ENCODE peak calls at places on chromosome 6, in ten cellular contexts. I is aorta; X is CD8-positive, alpha-beta memory T cell; Y is lower lobe of right lung; P is K562; M is GM23338; Z is AG04450; R is H9; F is stomach; C is neural progenitor cell. G is an unnamed sample.

GRCh38 chr6:43838276-43839036 is 68.4 kb downstream of the VEGFA start:
- DNase-seq in I (peak), X (no peak), Y (peak), P (peak), M (peak), Z (no peak), R (peak), F (peak), C (peak), G (no peak)

GRCh38 chr6:148211777-148212324 is 130.8 kb upstream of the SASH1 start:
- DNase-seq in I (no peak), X (no peak), Y (no peak), P (no peak), M (no peak), Z (no peak), R (no peak), F (no peak), C (no peak), G (no peak)

GRCh38 chr6:149211046-149211571 is 106.4 kb upstream of the TAB2 start:
- DNase-seq in I (no peak), X (no peak), Y (no peak), P (no peak), M (no peak), Z (no peak), R (no peak), F (no peak), C (no peak), G (no peak)

GRCh38 chr6:157823001-157823522 is at the start of gene SNX9:
- DNase-seq in I (peak), X (peak), Y (peak), P (peak), M (peak), Z (no peak), R (peak), F (peak), C (peak), G (peak)

GRCh38 chr6:169189227-169189626 is 64.4 kb downstream of the THBS2 start:
- DNase-seq in I (no peak), X (no peak), Y (no peak), P (no peak), M (no peak), Z (no peak), R (no peak), F (no peak), C (no peak), G (no peak)

GRCh38 chr6:148816117-148816516 is 69.3 kb downstream of the UST start:
- DNase-seq in I (no peak), X (no peak), Y (no peak), P (no peak), M (no peak), Z (no peak), R (no peak), F (no peak), C (no peak), G (no peak)

GRCh38 chr6:42745083-42745637 is 743 bp downstream of the TBCC start:
- DNase-seq in I (peak), X (peak), Y (peak), P (peak), M (peak), Z (no peak), R (peak), F (peak), C (peak), G (no peak)

GRCh38 chr6:82908661-82909060 is 157.0 kb downstream of the UBE3D start:
- DNase-seq in I (no peak), X (no peak), Y (no peak), P (no peak), M (no peak), Z (no peak), R (no peak), F (no peak), C (no peak), G (no peak)

GRCh38 chr6:63452117-63452516 is 120.2 kb upstream of the LOC128125822 start:
- DNase-seq in I (no peak), X (no peak), Y (no peak), P (no peak), M (no peak), Z (no peak), R (no peak), F (no peak), C (no peak), G (no peak)

GRCh38 chr6:36351152-36351571 is 14.5 kb upstream of the BNIP5 start:
- DNase-seq in I (no peak), X (no peak), Y (no peak), P (no peak), M (no peak), Z (no peak), R (no peak), F (no peak), C (no peak), G (no peak)

GRCh38 chr6:34393191-34393967 is 910 bp upstream of the NUDT3 start:
- DNase-seq in I (no peak), X (no peak), Y (no peak), P (no peak), M (no peak), Z (no peak), R (no peak), F (no peak), C (no peak), G (no peak)

GRCh38 chr6:39057251-39058155 is 8.9 kb downstream of the GLP1R start:
- DNase-seq in I (no peak), X (no peak), Y (no peak), P (no peak), M (no peak), Z (no peak), R (no peak), F (no peak), C (no peak), G (no peak)

GRCh38 chr6:134093007-134093573 is 40.7 kb upstream of the SLC2A12 start:
- DNase-seq in I (no peak), X (no peak), Y (no peak), P (no peak), M (peak), Z (no peak), R (no peak), F (no peak), C (no peak), G (no peak)

GRCh38 chr6:138541793-138542481 is 42.6 kb upstream of the NHSL1 start:
- DNase-seq in I (no peak), X (no peak), Y (no peak), P (no peak), M (no peak), Z (no peak), R (no peak), F (no peak), C (no peak), G (no peak)

GRCh38 chr6:138546733-138547185 is 47.5 kb upstream of the NHSL1 start:
- DNase-seq in I (no peak), X (no peak), Y (no peak), P (no peak), M (no peak), Z (no peak), R (no peak), F (no peak), C (no peak), G (no peak)

GRCh38 chr6:138545621-138545980 is 46.3 kb upstream of the NHSL1 start:
- DNase-seq in I (peak), X (no peak), Y (peak), P (no peak), M (peak), Z (no peak), R (peak), F (peak), C (peak), G (no peak)

GRCh38 chr6:138544521-138544920 is 45.2 kb upstream of the NHSL1 start:
- DNase-seq in I (no peak), X (no peak), Y (no peak), P (no peak), M (no peak), Z (no peak), R (no peak), F (no peak), C (no peak), G (no peak)

DNA sequence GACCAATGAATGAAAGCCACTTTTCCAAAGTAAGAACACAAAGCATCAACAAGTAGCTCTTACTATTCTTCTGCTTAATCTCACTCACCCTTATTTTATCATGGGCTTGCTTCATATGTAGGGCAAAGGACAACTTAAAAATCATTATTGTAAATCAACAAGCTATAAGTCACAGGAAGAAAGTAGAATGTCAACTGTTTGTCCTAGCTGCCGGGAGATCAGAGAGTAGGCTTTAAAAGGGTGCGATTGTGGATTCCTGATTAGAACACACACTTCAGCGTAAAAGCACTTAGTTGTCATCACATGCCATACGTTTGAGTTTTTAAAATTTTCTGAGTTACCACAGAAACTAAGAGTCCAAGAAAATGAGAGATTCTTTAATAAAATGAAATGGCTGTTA is 44.4 kb upstream of the NHSL1 start:
- DNase-seq in I (no peak), X (no peak), Y (no peak), P (no peak), M (no peak), Z (no peak), R (no peak), F (no peak), C (no peak), G (no peak)
- H3K27ac ChIP-seq in I (no peak), X (no peak), Y (no peak), P (no peak), M (no peak), Z (no peak), R (no peak), F (peak), C (no peak), G (no peak)

DNA sequence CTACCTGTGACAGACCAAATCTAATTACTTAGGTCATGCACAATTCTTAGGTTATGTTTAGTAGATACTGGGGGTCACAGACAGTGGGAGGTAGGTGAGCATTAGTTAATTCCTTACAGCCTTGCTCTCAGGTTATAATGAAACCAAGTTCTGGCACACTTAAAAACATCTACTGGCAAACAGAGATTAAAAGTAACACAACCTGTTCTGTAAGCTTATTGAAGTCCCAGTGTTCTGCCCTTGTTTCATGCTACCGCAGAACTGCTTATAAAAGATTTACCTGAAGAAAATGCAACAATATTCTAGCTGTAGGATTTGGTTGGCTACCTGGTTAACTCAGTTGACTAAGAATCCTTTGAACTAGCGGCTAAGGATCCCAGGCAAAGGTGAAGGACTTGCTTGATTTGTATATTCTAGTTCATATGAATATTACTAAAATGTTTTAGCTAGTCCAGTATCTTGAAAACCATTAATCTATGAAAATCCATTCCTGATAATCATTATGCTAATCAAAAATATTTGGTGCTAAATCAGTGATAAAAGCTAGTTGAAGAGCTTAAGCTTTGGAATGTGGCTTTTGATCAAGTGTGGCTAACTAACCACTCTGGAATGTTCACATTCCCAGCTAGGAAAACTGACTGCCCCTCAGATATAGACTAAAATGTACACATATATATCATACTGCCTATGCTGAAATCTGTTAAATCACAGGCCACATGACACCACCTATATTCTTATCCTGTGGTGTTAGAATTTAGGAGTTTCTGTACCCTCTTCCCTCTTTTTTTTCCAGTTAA is 7.2 kb downstream of the PEX3 start:
- DNase-seq in I (no peak), X (no peak), Y (no peak), P (no peak), M (no peak), Z (no peak), R (no peak), F (no peak), C (no peak), G (no peak)
- H3K27ac ChIP-seq in I (no peak), X (no peak), Y (peak), P (no peak), M (no peak), Z (no peak), R (no peak), F (peak), C (no peak), G (no peak)

DNA sequence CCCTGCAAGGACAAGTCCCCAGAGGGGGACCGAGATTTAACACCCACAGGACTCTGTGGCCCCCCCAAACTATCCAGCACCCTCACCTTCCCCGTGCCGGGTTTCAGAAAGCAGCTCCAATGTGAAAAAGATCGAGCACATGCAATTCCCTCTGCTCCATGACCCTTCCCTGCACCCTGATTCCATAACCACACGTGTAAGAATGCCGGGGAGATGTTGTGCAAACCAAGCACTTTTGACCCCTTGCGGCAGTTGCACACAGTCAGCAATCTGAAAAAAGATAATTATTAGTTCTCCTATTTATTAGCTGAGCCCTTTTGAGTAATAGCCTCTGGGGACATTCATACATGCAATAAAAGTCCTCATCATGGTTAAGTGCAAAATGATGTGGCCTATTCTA is 13.0 kb downstream of the FOXQ1 start:
- DNase-seq in I (no peak), X (no peak), Y (no peak), P (no peak), M (no peak), Z (no peak), R (no peak), F (no peak), C (no peak), G (no peak)
- H3K27ac ChIP-seq in I (no peak), X (no peak), Y (peak), P (no peak), M (no peak), Z (peak), R (no peak), F (peak), C (no peak), G (no peak)

GRCh38 chr6:5084192-5084786 is 852 bp upstream of the PPP1R3G start:
- DNase-seq in I (peak), X (no peak), Y (no peak), P (peak), M (peak), Z (no peak), R (no peak), F (no peak), C (peak), G (no peak)

GRCh38 chr6:5087389-5087788 is 2.2 kb downstream of the PPP1R3G start:
- DNase-seq in I (peak), X (no peak), Y (peak), P (no peak), M (peak), Z (no peak), R (peak), F (no peak), C (peak), G (peak)

GRCh38 chr6:5084787-5085637 is at the start of gene PPP1R3G:
- DNase-seq in I (peak), X (no peak), Y (peak), P (no peak), M (peak), Z (no peak), R (peak), F (no peak), C (peak), G (peak)

GRCh38 chr6:5086294-5086890 is 1.3 kb downstream of the PPP1R3G start:
- DNase-seq in I (peak), X (no peak), Y (no peak), P (no peak), M (peak), Z (no peak), R (peak), F (no peak), C (peak), G (no peak)

GRCh38 chr6:5085638-5086293 is 625 bp downstream of the PPP1R3G start:
- DNase-seq in I (peak), X (no peak), Y (no peak), P (no peak), M (peak), Z (no peak), R (peak), F (no peak), C (peak), G (no peak)
- H3K27ac ChIP-seq in I (no peak), X (no peak), Y (peak), P (no peak), M (no peak), Z (no peak), R (no peak), F (peak), C (no peak), G (peak)